ENCODE peak calls at places on chromosomes 5 and 9, in four cellular contexts. T is HepG2, V is K562, Y is SK-N-SH. R is an unnamed sample.

GRCh38 chr9:114370251-114370984 is 17.4 kb downstream of the AKNA start:
- DNase-seq in V (no peak), Y (no peak), T (no peak), R (no peak)

GRCh38 chr9:109335929-109336328 is 15.1 kb upstream of the EPB41L4B start:
- DNase-seq in V (no peak), T (peak), Y (no peak), R (no peak)

GRCh38 chr5:51377151-51378060 is 5.8 kb upstream of the ISL1 start:
- DNase-seq in T (no peak), V (no peak), Y (peak), R (no peak)

GRCh38 chr9:35385042-35385441 is 104.9 kb upstream of the RUSC2 start:
- DNase-seq in T (no peak), Y (no peak), V (no peak), R (peak)

GRCh38 chr5:939368-939767 is 46.7 kb downstream of the TRIP13 start:
- DNase-seq in T (no peak), Y (no peak), V (no peak), R (no peak)

GRCh38 chr9:111842313-111842712 is 47.6 kb upstream of the SHOC1 start:
- DNase-seq in Y (no peak), V (no peak), T (no peak), R (no peak)

GRCh38 chr9:31253800-31254762 is 1130.4 kb upstream of the ACO1 start:
- DNase-seq in T (no peak), Y (no peak), V (no peak), R (no peak)

GRCh38 chr9:97866848-97867247 is 13.8 kb downstream of the FOXE1 start:
- DNase-seq in T (no peak), Y (no peak), V (no peak), R (no peak)

GRCh38 chr5:103428411-103428871 is 134.1 kb downstream of the NUDT12 start:
- DNase-seq in T (peak), V (no peak), Y (no peak), R (peak)

GRCh38 chr9:134128727-134129679 is 6.9 kb upstream of the WDR5 start:
- DNase-seq in Y (no peak), V (no peak), T (no peak), R (no peak)

GRCh38 chr5:88691945-88692868 is 190.8 kb downstream of the MEF2C start:
- DNase-seq in Y (no peak), T (no peak), V (no peak), R (no peak)

GRCh38 chr5:114467729-114468128 is 105.9 kb downstream of the KCNN2 start:
- DNase-seq in V (no peak), T (no peak), Y (no peak), R (peak)

GRCh38 chr9:108860354-108860753 is 1.7 kb upstream of the ACTL7A start:
- DNase-seq in V (no peak), Y (no peak), T (no peak), R (peak)

GRCh38 chr5:95935553-95936100 is 26.0 kb downstream of the ELL2 start:
- DNase-seq in V (no peak), T (no peak), Y (no peak), R (peak)

GRCh38 chr5:157143127-157143959 is 678 bp upstream of the MED7 start:
- DNase-seq in T (no peak), Y (peak), V (peak), R (peak)

GRCh38 chr9:122220673-122221222 is 8.0 kb downstream of the LHX6 start:
- DNase-seq in T (no peak), Y (no peak), V (no peak), R (no peak)

GRCh38 chr9:128098017-128098935 is 29.3 kb downstream of the PTGES2 start:
- DNase-seq in V (peak), T (peak), Y (peak), R (peak)

GRCh38 chr9:93117924-93118862 is 15.9 kb downstream of the NINJ1 start:
- DNase-seq in Y (no peak), V (no peak), T (no peak), R (no peak)

GRCh38 chr9:20989923-20990341 is 41.5 kb downstream of the HACD4 start:
- DNase-seq in Y (no peak), V (no peak), T (no peak), R (no peak)

GRCh38 chr5:143213851-143214363 is 189.6 kb downstream of the NR3C1 start:
- DNase-seq in V (peak), Y (no peak), T (no peak), R (peak)

GRCh38 chr5:85538362-85538761 is 1079.4 kb upstream of the COX7C start:
- DNase-seq in V (no peak), Y (no peak), T (no peak), R (no peak)

GRCh38 chr5:64654184-64654938 is 35.9 kb upstream of the SHISAL2B start:
- DNase-seq in T (peak), V (no peak), Y (no peak), R (no peak)

GRCh38 chr9:2267171-2267740 is 252.1 kb downstream of the SMARCA2 start:
- DNase-seq in V (no peak), T (no peak), Y (no peak), R (no peak)

GRCh38 chr5:43603535-43604363 is 769 bp downstream of the NNT start:
- DNase-seq in Y (peak), T (peak), V (peak), R (peak)

GRCh38 chr5:169169786-169170185 is 131.2 kb downstream of the SLIT3 start:
- DNase-seq in V (no peak), T (no peak), Y (peak), R (no peak)

GRCh38 chr5:92749943-92750342 is 831.1 kb downstream of the NR2F1-AS1 start:
- DNase-seq in T (peak), V (no peak), Y (no peak), R (peak)

GRCh38 chr5:756865-757345 is 27.6 kb downstream of the ZDHHC11B start:
- DNase-seq in T (peak), Y (peak), V (peak), R (no peak)

GRCh38 chr9:16661816-16662215 is 208.7 kb downstream of the BNC2 start:
- DNase-seq in Y (no peak), T (no peak), V (no peak), R (no peak)

GRCh38 chr5:122099060-122099790 is 21.2 kb upstream of the LOX start:
- DNase-seq in V (peak), Y (no peak), T (no peak), R (peak)

GRCh38 chr9:87269296-87269695 is 228.4 kb upstream of the DAPK1 start:
- DNase-seq in V (no peak), Y (no peak), T (no peak), R (no peak)

GRCh38 chr5:157379983-157380382 is 80.0 kb upstream of the NIPAL4 start:
- DNase-seq in T (no peak), Y (no peak), V (no peak), R (no peak)

GRCh38 chr5:160747963-160748362 is 104.0 kb downstream of the ATP10B start:
- DNase-seq in Y (no peak), V (no peak), T (no peak), R (no peak)

GRCh38 chr5:34499001-34499734 is 157.0 kb upstream of the RAI14 start:
- DNase-seq in Y (no peak), V (no peak), T (no peak), R (peak)

GRCh38 chr9:37471942-37472679 is 6.9 kb upstream of the ZBTB5 start:
- DNase-seq in Y (no peak), T (peak), V (no peak), R (peak)

GRCh38 chr9:34190996-34191892 is 12.4 kb downstream of the UBAP1 start:
- DNase-seq in T (peak), Y (no peak), V (no peak), R (peak)

GRCh38 chr9:132412089-132412488 is 2.1 kb downstream of the CFAP77 start:
- DNase-seq in T (peak), V (peak), Y (peak), R (no peak)

GRCh38 chr9:121369595-121370265 is at the start of gene STOM:
- DNase-seq in T (peak), V (no peak), Y (peak), R (peak)

GRCh38 chr5:78293856-78294249 is 645 bp downstream of the AP3B1 start:
- DNase-seq in V (no peak), Y (peak), T (no peak), R (no peak)

GRCh38 chr9:87675906-87676515 is 49.9 kb upstream of the CTSL start:
- DNase-seq in V (no peak), T (no peak), Y (no peak), R (no peak)

GRCh38 chr5:2725957-2726356 is 25.5 kb downstream of the IRX2 start:
- DNase-seq in V (no peak), Y (no peak), T (no peak), R (no peak)
- TF ChIP-seq RFX5 in V (no peak), Y (no peak), T (no peak), R (no peak)

DNA sequence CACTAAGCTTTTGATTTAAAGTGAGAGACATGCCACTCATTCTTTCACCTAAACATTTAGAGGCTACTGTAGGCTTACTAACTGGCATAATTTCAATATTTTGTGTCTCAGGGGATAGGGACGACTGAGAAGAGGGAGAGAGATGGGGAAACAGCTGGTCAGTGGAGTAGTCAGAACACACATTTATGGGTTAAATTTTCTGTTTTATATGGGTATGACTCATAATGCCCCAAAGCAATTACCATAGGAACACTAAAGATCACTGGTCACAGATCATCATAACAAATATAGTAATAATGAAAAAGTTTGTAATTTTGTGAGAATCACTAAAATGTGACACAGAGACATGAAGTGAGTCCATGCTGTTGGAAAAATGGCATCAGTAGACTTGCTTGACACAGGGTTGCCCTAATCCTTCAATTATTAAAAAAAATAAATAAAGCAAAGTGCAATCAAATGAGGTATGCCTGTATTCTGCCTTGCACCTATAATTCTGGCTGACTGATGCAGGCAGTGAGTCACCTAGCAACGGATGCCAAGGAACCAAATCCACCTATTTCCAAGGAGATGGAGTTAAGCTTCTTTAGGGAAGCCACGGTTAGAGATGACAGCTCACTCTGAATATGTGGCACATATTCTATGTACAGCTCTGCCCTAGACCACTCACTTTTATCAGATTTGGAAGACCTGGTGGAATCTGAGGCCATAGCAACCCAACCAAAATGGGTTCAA is 166.1 kb downstream of the MARCHF11 start:
- DNase-seq in V (no peak), T (no peak), Y (no peak), R (no peak)
- H3K4me3 ChIP-seq in V (no peak), T (no peak), Y (no peak), R (no peak)

GRCh38 chr9:129964901-129965734 is 77.9 kb downstream of the FNBP1 start:
- DNase-seq in V (no peak), Y (no peak), T (no peak), R (peak)

GRCh38 chr9:129962889-129963703 is 79.9 kb downstream of the FNBP1 start:
- DNase-seq in V (peak), T (no peak), Y (no peak), R (peak)

GRCh38 chr9:129958771-129959170 is 84.2 kb downstream of the FNBP1 start:
- DNase-seq in Y (no peak), T (no peak), V (no peak), R (no peak)

GRCh38 chr9:129962376-129962765 is 80.6 kb downstream of the FNBP1 start:
- DNase-seq in T (no peak), Y (no peak), V (no peak), R (no peak)
- H3K9ac ChIP-seq in T (no peak), Y (no peak), V (peak), R (peak)

DNA sequence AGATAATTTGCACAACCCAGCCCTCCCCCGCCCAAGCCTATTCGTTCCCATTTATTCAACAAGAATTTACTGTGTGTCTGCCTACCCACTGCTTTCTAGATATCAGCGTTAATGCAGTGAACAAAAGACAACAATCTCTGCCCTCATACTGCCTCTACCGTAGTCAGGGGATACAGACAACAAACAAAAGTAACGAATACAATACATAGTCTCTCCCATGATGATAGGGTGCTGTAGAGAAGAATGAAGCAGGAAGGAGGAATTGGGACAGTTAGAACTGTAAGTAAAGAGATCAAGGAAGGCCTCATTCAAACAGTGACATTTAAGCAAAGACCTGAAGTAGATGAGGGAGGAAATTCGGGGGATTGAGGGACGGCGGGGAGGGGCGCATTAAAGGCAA is 1.7 kb downstream of the GFM2 start:
- DNase-seq in Y (no peak), T (peak), V (no peak), R (no peak)
- TF ChIP-seq RFX5 in Y (no peak), T (no peak), V (no peak), R (no peak)

GRCh38 chr5:140548791-140549190 is 1.3 kb downstream of the EIF4EBP3 start:
- DNase-seq in Y (no peak), V (no peak), T (no peak), R (no peak)
- H3K4me3 ChIP-seq in Y (no peak), V (no peak), T (no peak), R (no peak)

GRCh38 chr5:150153957-150154617 is 1.6 kb downstream of the PDGFRB start:
- DNase-seq in V (no peak), T (peak), Y (no peak), R (peak)

GRCh38 chr5:150155258-150156032 is at the start of gene PDGFRB:
- DNase-seq in V (peak), T (no peak), Y (peak), R (peak)

GRCh38 chr5:150152636-150153462 is 2.8 kb downstream of the PDGFRB start:
- DNase-seq in T (no peak), V (no peak), Y (peak), R (peak)

GRCh38 chr5:150154618-150155134 is 969 bp downstream of the PDGFRB start:
- DNase-seq in T (no peak), Y (no peak), V (no peak), R (no peak)

GRCh38 chr5:150153483-150153882 is 2.2 kb downstream of the PDGFRB start:
- DNase-seq in V (no peak), Y (no peak), T (no peak), R (peak)
- H3K9ac ChIP-seq in V (no peak), Y (no peak), T (no peak), R (peak)

R was measured in IMR-90.